ENCODE peak calls at places on chromosomes 11 and 22, in five cellular contexts. U is Peyer's patch, J is foreskin keratinocyte, N is A549, K is colonic mucosa. E is an unnamed sample.

GRCh38 chr11:120748485-120748814 is 236.9 kb downstream of the GRIK4 start:
- DNase-seq in U (no peak), J (no peak), N (no peak), K (no peak), E (no peak)

GRCh38 chr11:118435893-118436624 is at the start of gene KMT2A:
- DNase-seq in U (peak; percentile 91), J (peak; percentile 96), N (peak; percentile 96), K (peak; percentile 98), E (peak; percentile 91)

GRCh38 chr11:57386178-57386945 is 4.1 kb downstream of the PRG2 start:
- DNase-seq in U (no peak), J (no peak), N (no peak), K (no peak), E (no peak)

GRCh38 chr11:83459802-83460201 is 173.6 kb upstream of the CCDC90B start:
- DNase-seq in U (no peak), J (peak; percentile 22), N (no peak), K (no peak), E (no peak)

GRCh38 chr11:126917531-126918204 is 82.9 kb downstream of the KIRREL3 start:
- DNase-seq in U (no peak), J (peak; percentile 95), N (peak; percentile 89), K (no peak), E (no peak)

GRCh38 chr22:24153959-24154358 is 27.3 kb upstream of the SUSD2 start:
- DNase-seq in U (no peak), J (no peak), N (no peak), K (no peak), E (no peak)

GRCh38 chr11:55357560-55358184 is 10.1 kb upstream of the OR4A15 start:
- DNase-seq in U (no peak), J (no peak), N (peak; percentile 12), K (no peak), E (no peak)

GRCh38 chr22:37256075-37256726 is 12.1 kb upstream of the RAC2 start:
- DNase-seq in U (no peak), J (no peak), N (no peak), K (no peak), E (no peak)

GRCh38 chr11:44950036-44950624 is 553 bp downstream of the TP53I11 start:
- DNase-seq in U (peak; percentile 46), J (no peak), N (no peak), K (peak; percentile 64), E (peak; percentile 57)

GRCh38 chr22:28171135-28171534 is 252.1 kb upstream of the PITPNB start:
- DNase-seq in U (no peak), J (peak; percentile 13), N (no peak), K (no peak), E (no peak)

GRCh38 chr11:17475666-17476316 is 854 bp downstream of the ABCC8 start:
- DNase-seq in U (no peak), J (no peak), N (no peak), K (no peak), E (no peak)

GRCh38 chr22:30104501-30105156 is 24.4 kb downstream of the HORMAD2 start:
- DNase-seq in U (no peak), J (no peak), N (no peak), K (no peak), E (no peak)

GRCh38 chr11:23564370-23564769 is 704.1 kb upstream of the CCDC179 start:
- DNase-seq in U (no peak), J (peak; percentile 7), N (no peak), K (no peak), E (no peak)

GRCh38 chr11:61890536-61891330 is 612 bp downstream of the FADS3 start:
- DNase-seq in U (peak; percentile 33), J (peak; percentile 33), N (peak; percentile 50), K (peak; percentile 36), E (peak; percentile 56)

GRCh38 chr11:68680541-68681231 is 3.7 kb upstream of the GAL start:
- DNase-seq in U (no peak), J (no peak), N (no peak), K (no peak), E (no peak)

GRCh38 chr11:74739546-74740270 is 8.5 kb upstream of the CHRDL2 start:
- DNase-seq in U (no peak), J (peak; percentile 56), N (peak; percentile 74), K (peak; percentile 36), E (peak; percentile 51)

GRCh38 chr11:58575377-58576020 is at the start of gene LPXN:
- DNase-seq in U (peak; percentile 86), J (peak; percentile 74), N (no peak), K (no peak), E (peak; percentile 77)

GRCh38 chr22:24589518-24590030 is 3.3 kb downstream of the LRRC75B start:
- DNase-seq in U (no peak), J (no peak), N (no peak), K (no peak), E (no peak)

GRCh38 chr11:118443590-118444218 is 7.4 kb downstream of the KMT2A start:
- DNase-seq in U (no peak), J (no peak), N (no peak), K (no peak), E (no peak)

GRCh38 chr11:126383301-126384052 is 28.0 kb downstream of the ST3GAL4 start:
- DNase-seq in U (no peak), J (no peak), N (no peak), K (no peak), E (no peak)

GRCh38 chr11:77140231-77140959 is 12.3 kb downstream of the MYO7A start:
- DNase-seq in U (no peak), J (no peak), N (no peak), K (no peak), E (no peak)

GRCh38 chr11:131430466-131431176 is 60.2 kb downstream of the NTM start:
- DNase-seq in U (no peak), J (peak; percentile 35), N (no peak), K (no peak), E (no peak)

GRCh38 chr11:22920939-22921565 is 60.8 kb upstream of the CCDC179 start:
- DNase-seq in U (no peak), J (peak; percentile 48), N (peak; percentile 55), K (peak; percentile 23), E (no peak)

GRCh38 chr22:48070760-48071159 is 1308.3 kb downstream of the TBC1D22A start:
- DNase-seq in U (no peak), J (no peak), N (no peak), K (no peak), E (no peak)

GRCh38 chr11:60315866-60316265 is 11.2 kb upstream of the MS4A6E start:
- DNase-seq in U (no peak), J (peak; percentile 6), N (no peak), K (no peak), E (no peak)

GRCh38 chr22:44848791-44849410 is 96.5 kb downstream of the ARHGAP8 start:
- DNase-seq in U (no peak), J (no peak), N (no peak), K (no peak), E (no peak)

GRCh38 chr11:46047520-46047919 is 73.7 kb downstream of the PHF21A start:
- DNase-seq in U (no peak), J (peak; percentile 47), N (no peak), K (no peak), E (no peak)

GRCh38 chr11:8192016-8192895 is 23.4 kb upstream of the RIC3 start:
- DNase-seq in U (peak; percentile 53), J (peak; percentile 36), N (peak; percentile 69), K (peak; percentile 63), E (no peak)

GRCh38 chr22:21665047-21665851 is 563 bp upstream of the PPIL2 start:
- DNase-seq in U (no peak), J (no peak), N (no peak), K (no peak), E (no peak)

GRCh38 chr11:3949132-3949531 is 93.7 kb downstream of the STIM1 start:
- DNase-seq in U (peak; percentile 71), J (no peak), N (no peak), K (no peak), E (no peak)
- H3K4me1 ChIP-seq in U (peaks cover 48% of the 10 kb centered on the region), J (peaks cover 2% of the 10 kb centered on the region), N (peaks cover 16% of the 10 kb centered on the region), K (peaks cover 6% of the 10 kb centered on the region), E (peaks cover 94% of the 10 kb centered on the region)

DNA sequence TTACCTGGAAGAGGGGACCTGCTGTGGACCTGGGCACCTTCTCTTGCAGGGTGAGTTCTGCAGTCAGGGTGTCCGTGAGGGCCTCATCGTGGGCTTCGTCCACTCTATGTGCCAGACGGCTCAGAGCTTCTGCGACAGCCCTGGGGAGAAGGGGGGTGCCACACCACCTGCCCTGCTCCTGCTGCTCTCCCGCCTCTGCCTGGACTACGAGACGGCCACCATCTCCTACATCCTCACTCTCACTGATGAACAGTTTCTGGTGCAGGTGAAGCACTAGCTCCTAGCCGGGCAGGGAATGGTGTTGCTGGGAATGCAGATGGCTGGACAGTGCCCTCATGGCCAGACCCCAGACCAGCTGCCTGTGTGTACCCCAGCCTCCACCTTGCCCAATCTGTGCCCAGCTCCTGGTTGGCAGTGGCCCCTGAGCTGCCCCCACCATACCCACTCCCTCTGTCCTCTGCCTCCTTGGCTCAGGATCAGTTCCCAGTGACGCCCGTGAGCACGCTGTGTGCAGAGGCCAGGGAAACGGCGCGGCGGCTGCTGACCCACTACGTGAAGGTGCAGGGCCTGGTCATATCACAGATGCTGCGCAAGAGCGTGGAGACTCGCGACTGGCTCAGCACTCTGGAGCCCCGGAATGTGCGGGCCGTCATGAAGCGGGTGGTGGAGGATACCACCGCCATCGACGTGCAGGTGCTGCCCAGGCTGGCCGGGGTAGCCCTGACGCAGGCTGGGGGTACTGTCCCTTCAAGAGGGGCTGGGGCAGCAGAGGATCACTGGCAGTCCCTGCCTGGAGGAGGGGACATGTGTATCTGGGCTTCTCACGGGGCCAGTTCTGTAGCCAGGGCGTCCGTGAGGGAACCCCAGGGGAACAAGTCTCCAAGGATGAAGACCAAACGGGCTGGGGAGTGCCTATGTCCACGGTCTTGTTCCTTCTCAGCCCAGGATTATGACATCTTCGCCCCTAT is 2.2 kb upstream of the TM7SF2 start:
- DNase-seq in U (no peak), J (no peak), N (no peak), K (no peak), E (no peak)
- H3K4me1 ChIP-seq in U (peaks cover 31% of the 10 kb centered on the region), J (no peaks in the 10 kb centered on the region), N (peaks cover 22% of the 10 kb centered on the region), K (peaks cover 19% of the 10 kb centered on the region), E (peaks cover 29% of the 10 kb centered on the region)

GRCh38 chr11:73233704-73234402 is 15.8 kb downstream of the P2RY2 start:
- DNase-seq in U (no peak), J (no peak), N (no peak), K (no peak), E (no peak)
- H3K4me1 ChIP-seq in U (no peaks in the 10 kb centered on the region), J (no peaks in the 10 kb centered on the region), N (peaks cover 4% of the 10 kb centered on the region), K (no peaks in the 10 kb centered on the region), E (no peaks in the 10 kb centered on the region)

GRCh38 chr11:72832301-72833082 is 18.3 kb downstream of the ATG16L2 start:
- DNase-seq in U (no peak), J (no peak), N (no peak), K (no peak), E (no peak)

GRCh38 chr11:72833792-72834501 is 19.7 kb downstream of the ATG16L2 start:
- DNase-seq in U (no peak), J (no peak), N (no peak), K (no peak), E (no peak)

GRCh38 chr11:72833083-72833733 is 19.0 kb downstream of the ATG16L2 start:
- DNase-seq in U (no peak), J (no peak), N (no peak), K (no peak), E (no peak)

GRCh38 chr11:72836111-72836510 is 21.9 kb downstream of the ATG16L2 start:
- DNase-seq in U (no peak), J (no peak), N (no peak), K (no peak), E (no peak)

DNA sequence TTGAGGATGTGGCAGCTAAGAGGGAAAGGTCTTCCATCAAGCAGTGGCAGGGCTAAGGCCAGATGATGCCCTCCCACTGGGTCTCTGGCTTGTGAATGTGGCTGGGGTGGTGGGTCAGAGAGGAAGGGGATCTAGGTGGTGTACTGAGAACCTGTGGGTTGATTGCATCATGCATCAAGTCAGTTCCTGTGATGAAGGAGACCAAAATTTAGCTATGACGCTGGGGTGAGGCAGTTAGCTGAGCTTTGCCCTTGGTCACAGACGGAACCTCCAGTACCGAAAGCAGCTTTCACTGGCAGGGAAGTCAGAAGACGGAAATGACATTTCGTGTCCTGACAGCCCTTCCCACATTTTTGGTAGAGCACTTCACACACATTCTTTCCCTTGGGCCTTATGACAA is 20.7 kb downstream of the ATG16L2 start:
- DNase-seq in U (no peak), J (no peak), N (no peak), K (no peak), E (no peak)
- H3K4me1 ChIP-seq in U (peaks cover 9% of the 10 kb centered on the region), J (peaks cover 19% of the 10 kb centered on the region), N (peaks cover 4% of the 10 kb centered on the region), K (peaks cover 4% of the 10 kb centered on the region), E (no peaks in the 10 kb centered on the region)